ENCODE peak calls at places on chromosomes 4 and X, in eight cellular contexts. G is mucosa of gallbladder, F is AG08395, U is anterior cingulate cortex, I is NCI-H460, P is HCEC 1CT, O is ELR, B is KG1. H is an unnamed sample.

GRCh38 chr4:10106421-10107039 is 10.1 kb downstream of the WDR1 start:
- DNase-seq in G (peak), P (peak), I (peak), U (no peak), O (peak), F (peak), B (no peak), H (peak)

GRCh38 chr4:24781999-24782745 is 13.2 kb upstream of the SOD3 start:
- DNase-seq in G (no peak), I (no peak), P (no peak), O (no peak), F (no peak), U (no peak), B (no peak), H (no peak)

GRCh38 chr4:107780665-107781064 is 44.1 kb upstream of the SGMS2 start:
- DNase-seq in G (no peak), I (no peak), B (no peak), P (no peak), F (no peak), O (peak), U (no peak), H (peak)

GRCh38 chrX:13721371-13721770 is 13.0 kb downstream of the TRAPPC2 start:
- DNase-seq in P (peak), F (no peak), G (no peak), B (no peak), O (no peak), U (no peak), I (no peak), H (no peak)

GRCh38 chr4:82382756-82383155 is 9.0 kb upstream of the HNRNPD start:
- DNase-seq in I (no peak), B (no peak), O (no peak), U (no peak), G (no peak), F (no peak), P (no peak), H (no peak)

GRCh38 chr4:84455697-84456096 is 43.4 kb downstream of the NKX6-1 start:
- DNase-seq in I (no peak), G (no peak), F (no peak), O (no peak), B (no peak), U (no peak), P (no peak), H (no peak)

GRCh38 chr4:176013466-176014247 is 52.0 kb upstream of the WDR17 start:
- DNase-seq in B (no peak), P (no peak), O (no peak), F (no peak), I (no peak), U (no peak), G (no peak), H (no peak)

GRCh38 chr4:182872886-182873285 is 44.3 kb downstream of the DCTD start:
- DNase-seq in O (no peak), P (no peak), I (no peak), B (no peak), U (no peak), G (no peak), F (no peak), H (no peak)

GRCh38 chrX:22351966-22352365 is 79.3 kb downstream of the CBLL2 start:
- DNase-seq in B (no peak), U (no peak), F (no peak), G (no peak), O (peak), I (no peak), P (no peak), H (no peak)

GRCh38 chr4:185167205-185167604 is 24.1 kb downstream of the SLC25A4 start:
- DNase-seq in P (no peak), U (no peak), G (no peak), O (peak), B (no peak), I (no peak), F (no peak), H (no peak)

GRCh38 chr4:38950159-38950558 is 82.0 kb downstream of the TMEM156 start:
- DNase-seq in F (no peak), I (no peak), P (no peak), B (no peak), G (no peak), U (no peak), O (no peak), H (no peak)

GRCh38 chrX:38327775-38328081 is 419 bp upstream of the RPGR start:
- DNase-seq in B (no peak), O (no peak), G (no peak), P (no peak), I (no peak), F (no peak), U (no peak), H (no peak)

GRCh38 chr4:76582074-76582816 is 147.2 kb downstream of the SHROOM3 start:
- DNase-seq in I (no peak), B (no peak), P (no peak), U (no peak), G (no peak), O (no peak), F (no peak), H (no peak)

GRCh38 chr4:80321341-80321740 is 14.2 kb upstream of the CFAP299 start:
- DNase-seq in U (no peak), O (no peak), B (no peak), P (no peak), I (no peak), G (no peak), F (no peak), H (no peak)

H was measured in ACHN.